ENCODE peak calls at places on chromosome 7, in five cellular contexts. One of them, this sample, is unnamed.

GRCh38 chr7:6436385-6436685 is 11.4 kb downstream of the DAGLB start:
- DNase-seq in activated CD4-positive, alpha-beta T cell treated with anti-CD3 and anti-CD28 coated beads for 24 hours: no peak
- DNase-seq in cardiac muscle cell: no peak
- DNase-seq in stimulated activated CD4-positive, alpha-beta T cell treated with anti-CD3 and anti-CD28 coated beads, Interleukin-12 subunit alpha, Interleukin-12 subunit beta, amount 100 ng/mL, for 4 hours: no peak
- DNase-seq in GM12865: no peak
- DNase-seq in this sample: no peak

GRCh38 chr7:22397981-22398380 is 41.0 kb upstream of the RAPGEF5 start:
- DNase-seq in activated CD4-positive, alpha-beta T cell treated with anti-CD3 and anti-CD28 coated beads for 24 hours: no peak
- DNase-seq in cardiac muscle cell: no peak
- DNase-seq in stimulated activated CD4-positive, alpha-beta T cell treated with anti-CD3 and anti-CD28 coated beads, Interleukin-12 subunit alpha, Interleukin-12 subunit beta, amount 100 ng/mL, for 4 hours: no peak
- DNase-seq in GM12865: no peak
- DNase-seq in this sample: no peak

GRCh38 chr7:77940647-77941046 is 142.1 kb downstream of the PHTF2 start:
- DNase-seq in activated CD4-positive, alpha-beta T cell treated with anti-CD3 and anti-CD28 coated beads for 24 hours: no peak
- DNase-seq in cardiac muscle cell: peak
- DNase-seq in stimulated activated CD4-positive, alpha-beta T cell treated with anti-CD3 and anti-CD28 coated beads, Interleukin-12 subunit alpha, Interleukin-12 subunit beta, amount 100 ng/mL, for 4 hours: no peak
- DNase-seq in GM12865: peak
- DNase-seq in this sample: no peak

GRCh38 chr7:137592232-137592896 is 248.8 kb upstream of the PTN start:
- DNase-seq in activated CD4-positive, alpha-beta T cell treated with anti-CD3 and anti-CD28 coated beads for 24 hours: no peak
- DNase-seq in cardiac muscle cell: peak
- DNase-seq in stimulated activated CD4-positive, alpha-beta T cell treated with anti-CD3 and anti-CD28 coated beads, Interleukin-12 subunit alpha, Interleukin-12 subunit beta, amount 100 ng/mL, for 4 hours: no peak
- DNase-seq in GM12865: peak
- DNase-seq in this sample: no peak

GRCh38 chr7:1444925-1445322 is 14.3 kb downstream of the MICALL2 start:
- DNase-seq in activated CD4-positive, alpha-beta T cell treated with anti-CD3 and anti-CD28 coated beads for 24 hours: no peak
- DNase-seq in cardiac muscle cell: no peak
- DNase-seq in stimulated activated CD4-positive, alpha-beta T cell treated with anti-CD3 and anti-CD28 coated beads, Interleukin-12 subunit alpha, Interleukin-12 subunit beta, amount 100 ng/mL, for 4 hours: no peak
- DNase-seq in GM12865: no peak
- DNase-seq in this sample: no peak

GRCh38 chr7:135879238-135879637 is 97.9 kb downstream of the MTPN start:
- DNase-seq in activated CD4-positive, alpha-beta T cell treated with anti-CD3 and anti-CD28 coated beads for 24 hours: no peak
- DNase-seq in cardiac muscle cell: peak
- DNase-seq in stimulated activated CD4-positive, alpha-beta T cell treated with anti-CD3 and anti-CD28 coated beads, Interleukin-12 subunit alpha, Interleukin-12 subunit beta, amount 100 ng/mL, for 4 hours: no peak
- DNase-seq in GM12865: no peak
- DNase-seq in this sample: no peak

GRCh38 chr7:79876769-79877362 is 257.8 kb upstream of the GNAI1 start:
- DNase-seq in activated CD4-positive, alpha-beta T cell treated with anti-CD3 and anti-CD28 coated beads for 24 hours: no peak
- DNase-seq in cardiac muscle cell: peak
- DNase-seq in stimulated activated CD4-positive, alpha-beta T cell treated with anti-CD3 and anti-CD28 coated beads, Interleukin-12 subunit alpha, Interleukin-12 subunit beta, amount 100 ng/mL, for 4 hours: no peak
- DNase-seq in GM12865: no peak
- DNase-seq in this sample: no peak

GRCh38 chr7:5634107-5634950 is 147.1 kb downstream of the RNF216 start:
- DNase-seq in activated CD4-positive, alpha-beta T cell treated with anti-CD3 and anti-CD28 coated beads for 24 hours: no peak
- DNase-seq in cardiac muscle cell: peak
- DNase-seq in stimulated activated CD4-positive, alpha-beta T cell treated with anti-CD3 and anti-CD28 coated beads, Interleukin-12 subunit alpha, Interleukin-12 subunit beta, amount 100 ng/mL, for 4 hours: no peak
- DNase-seq in GM12865: no peak
- DNase-seq in this sample: no peak

GRCh38 chr7:5692845-5693278 is 88.6 kb downstream of the RNF216 start:
- DNase-seq in activated CD4-positive, alpha-beta T cell treated with anti-CD3 and anti-CD28 coated beads for 24 hours: no peak
- DNase-seq in cardiac muscle cell: peak
- DNase-seq in stimulated activated CD4-positive, alpha-beta T cell treated with anti-CD3 and anti-CD28 coated beads, Interleukin-12 subunit alpha, Interleukin-12 subunit beta, amount 100 ng/mL, for 4 hours: no peak
- DNase-seq in GM12865: peak
- DNase-seq in this sample: no peak

GRCh38 chr7:112649560-112649959 is 140.6 kb downstream of the TMEM168 start:
- DNase-seq in activated CD4-positive, alpha-beta T cell treated with anti-CD3 and anti-CD28 coated beads for 24 hours: no peak
- DNase-seq in cardiac muscle cell: no peak
- DNase-seq in stimulated activated CD4-positive, alpha-beta T cell treated with anti-CD3 and anti-CD28 coated beads, Interleukin-12 subunit alpha, Interleukin-12 subunit beta, amount 100 ng/mL, for 4 hours: no peak
- DNase-seq in GM12865: no peak
- DNase-seq in this sample: no peak

GRCh38 chr7:104857458-104858425 is 156.3 kb upstream of the KMT2E start:
- DNase-seq in activated CD4-positive, alpha-beta T cell treated with anti-CD3 and anti-CD28 coated beads for 24 hours: no peak
- DNase-seq in cardiac muscle cell: no peak
- DNase-seq in stimulated activated CD4-positive, alpha-beta T cell treated with anti-CD3 and anti-CD28 coated beads, Interleukin-12 subunit alpha, Interleukin-12 subunit beta, amount 100 ng/mL, for 4 hours: no peak
- DNase-seq in GM12865: peak
- DNase-seq in this sample: no peak

GRCh38 chr7:3264693-3265339 is 36.2 kb upstream of the SDK1 start:
- DNase-seq in activated CD4-positive, alpha-beta T cell treated with anti-CD3 and anti-CD28 coated beads for 24 hours: no peak
- DNase-seq in cardiac muscle cell: no peak
- DNase-seq in stimulated activated CD4-positive, alpha-beta T cell treated with anti-CD3 and anti-CD28 coated beads, Interleukin-12 subunit alpha, Interleukin-12 subunit beta, amount 100 ng/mL, for 4 hours: no peak
- DNase-seq in GM12865: no peak
- DNase-seq in this sample: no peak

GRCh38 chr7:111513566-111513965 is 48.7 kb downstream of the IMMP2L start:
- DNase-seq in activated CD4-positive, alpha-beta T cell treated with anti-CD3 and anti-CD28 coated beads for 24 hours: no peak
- DNase-seq in cardiac muscle cell: no peak
- DNase-seq in stimulated activated CD4-positive, alpha-beta T cell treated with anti-CD3 and anti-CD28 coated beads, Interleukin-12 subunit alpha, Interleukin-12 subunit beta, amount 100 ng/mL, for 4 hours: no peak
- DNase-seq in GM12865: no peak
- DNase-seq in this sample: no peak

GRCh38 chr7:115274-115911 is 77.0 kb upstream of the FAM20C start:
- DNase-seq in activated CD4-positive, alpha-beta T cell treated with anti-CD3 and anti-CD28 coated beads for 24 hours: no peak
- DNase-seq in cardiac muscle cell: peak
- DNase-seq in stimulated activated CD4-positive, alpha-beta T cell treated with anti-CD3 and anti-CD28 coated beads, Interleukin-12 subunit alpha, Interleukin-12 subunit beta, amount 100 ng/mL, for 4 hours: no peak
- DNase-seq in GM12865: no peak
- DNase-seq in this sample: no peak

GRCh38 chr7:155947051-155947450 is 134.8 kb upstream of the SHH start:
- DNase-seq in activated CD4-positive, alpha-beta T cell treated with anti-CD3 and anti-CD28 coated beads for 24 hours: no peak
- DNase-seq in cardiac muscle cell: no peak
- DNase-seq in stimulated activated CD4-positive, alpha-beta T cell treated with anti-CD3 and anti-CD28 coated beads, Interleukin-12 subunit alpha, Interleukin-12 subunit beta, amount 100 ng/mL, for 4 hours: no peak
- DNase-seq in GM12865: no peak
- DNase-seq in this sample: no peak

GRCh38 chr7:36348256-36348655 is 41.4 kb upstream of the ANLN start:
- DNase-seq in activated CD4-positive, alpha-beta T cell treated with anti-CD3 and anti-CD28 coated beads for 24 hours: no peak
- DNase-seq in cardiac muscle cell: peak
- DNase-seq in stimulated activated CD4-positive, alpha-beta T cell treated with anti-CD3 and anti-CD28 coated beads, Interleukin-12 subunit alpha, Interleukin-12 subunit beta, amount 100 ng/mL, for 4 hours: no peak
- DNase-seq in GM12865: no peak
- DNase-seq in this sample: no peak

GRCh38 chr7:106848851-106849442 is 16.1 kb upstream of the PIK3CG start:
- DNase-seq in activated CD4-positive, alpha-beta T cell treated with anti-CD3 and anti-CD28 coated beads for 24 hours: no peak
- DNase-seq in cardiac muscle cell: peak
- DNase-seq in stimulated activated CD4-positive, alpha-beta T cell treated with anti-CD3 and anti-CD28 coated beads, Interleukin-12 subunit alpha, Interleukin-12 subunit beta, amount 100 ng/mL, for 4 hours: no peak
- DNase-seq in GM12865: no peak
- DNase-seq in this sample: no peak

GRCh38 chr7:74542558-74543117 is 88.9 kb downstream of the GTF2IRD1 start:
- DNase-seq in activated CD4-positive, alpha-beta T cell treated with anti-CD3 and anti-CD28 coated beads for 24 hours: no peak
- DNase-seq in cardiac muscle cell: peak
- DNase-seq in stimulated activated CD4-positive, alpha-beta T cell treated with anti-CD3 and anti-CD28 coated beads, Interleukin-12 subunit alpha, Interleukin-12 subunit beta, amount 100 ng/mL, for 4 hours: no peak
- DNase-seq in GM12865: no peak
- DNase-seq in this sample: no peak

GRCh38 chr7:103989200-103989784 is at the start of gene RELN:
- DNase-seq in activated CD4-positive, alpha-beta T cell treated with anti-CD3 and anti-CD28 coated beads for 24 hours: no peak
- DNase-seq in cardiac muscle cell: peak
- DNase-seq in stimulated activated CD4-positive, alpha-beta T cell treated with anti-CD3 and anti-CD28 coated beads, Interleukin-12 subunit alpha, Interleukin-12 subunit beta, amount 100 ng/mL, for 4 hours: no peak
- DNase-seq in GM12865: no peak
- DNase-seq in this sample: no peak

GRCh38 chr7:77580762-77581350 is 43.8 kb downstream of the PTPN12 start:
- DNase-seq in activated CD4-positive, alpha-beta T cell treated with anti-CD3 and anti-CD28 coated beads for 24 hours: no peak
- DNase-seq in cardiac muscle cell: no peak
- DNase-seq in stimulated activated CD4-positive, alpha-beta T cell treated with anti-CD3 and anti-CD28 coated beads, Interleukin-12 subunit alpha, Interleukin-12 subunit beta, amount 100 ng/mL, for 4 hours: no peak
- DNase-seq in GM12865: no peak
- DNase-seq in this sample: no peak

GRCh38 chr7:101308245-101309085 is 13.1 kb downstream of the IFT22 start:
- DNase-seq in activated CD4-positive, alpha-beta T cell treated with anti-CD3 and anti-CD28 coated beads for 24 hours: peak
- DNase-seq in cardiac muscle cell: peak
- DNase-seq in stimulated activated CD4-positive, alpha-beta T cell treated with anti-CD3 and anti-CD28 coated beads, Interleukin-12 subunit alpha, Interleukin-12 subunit beta, amount 100 ng/mL, for 4 hours: peak
- DNase-seq in GM12865: peak
- DNase-seq in this sample: no peak

GRCh38 chr7:129748710-129749109 is 137.2 kb downstream of the NRF1 start:
- DNase-seq in activated CD4-positive, alpha-beta T cell treated with anti-CD3 and anti-CD28 coated beads for 24 hours: no peak
- DNase-seq in cardiac muscle cell: peak
- DNase-seq in stimulated activated CD4-positive, alpha-beta T cell treated with anti-CD3 and anti-CD28 coated beads, Interleukin-12 subunit alpha, Interleukin-12 subunit beta, amount 100 ng/mL, for 4 hours: no peak
- DNase-seq in GM12865: no peak
- DNase-seq in this sample: no peak

GRCh38 chr7:108200326-108200725 is 70.2 kb upstream of the LAMB4 start:
- DNase-seq in activated CD4-positive, alpha-beta T cell treated with anti-CD3 and anti-CD28 coated beads for 24 hours: no peak
- DNase-seq in cardiac muscle cell: no peak
- DNase-seq in stimulated activated CD4-positive, alpha-beta T cell treated with anti-CD3 and anti-CD28 coated beads, Interleukin-12 subunit alpha, Interleukin-12 subunit beta, amount 100 ng/mL, for 4 hours: no peak
- DNase-seq in GM12865: no peak
- DNase-seq in this sample: no peak

GRCh38 chr7:47600199-47601118 is 18.5 kb upstream of the TNS3 start:
- DNase-seq in activated CD4-positive, alpha-beta T cell treated with anti-CD3 and anti-CD28 coated beads for 24 hours: no peak
- DNase-seq in cardiac muscle cell: peak
- DNase-seq in stimulated activated CD4-positive, alpha-beta T cell treated with anti-CD3 and anti-CD28 coated beads, Interleukin-12 subunit alpha, Interleukin-12 subunit beta, amount 100 ng/mL, for 4 hours: no peak
- DNase-seq in GM12865: no peak
- DNase-seq in this sample: no peak

GRCh38 chr7:2131341-2131740 is 101.4 kb downstream of the MAD1L1 start:
- DNase-seq in activated CD4-positive, alpha-beta T cell treated with anti-CD3 and anti-CD28 coated beads for 24 hours: no peak
- DNase-seq in cardiac muscle cell: no peak
- DNase-seq in stimulated activated CD4-positive, alpha-beta T cell treated with anti-CD3 and anti-CD28 coated beads, Interleukin-12 subunit alpha, Interleukin-12 subunit beta, amount 100 ng/mL, for 4 hours: no peak
- DNase-seq in GM12865: no peak
- DNase-seq in this sample: no peak

This sample was measured in cortex of kidney.